ENCODE peak calls at places on chromosome 1, in ten cellular contexts. S is HepG2, K is Calu3, F is thoracic aorta, H is endothelial cell, E is body of pancreas, L is foreskin fibroblast, O is right atrium auricular region, P is tibial artery, G is MCF 10A. X is an unnamed sample.

GRCh38 chr1:41261926-41262618 is 20.0 kb upstream of the SCMH1 start:
- DNase-seq in S (no peak), K (no peak), F (no peak), H (no peak), E (no peak), L (no peak), O (no peak), P (no peak), G (no peak), X (no peak)

GRCh38 chr1:161885013-161885412 is 118.9 kb downstream of the ATF6 start:
- DNase-seq in S (no peak), K (peak), F (no peak), H (no peak), E (no peak), L (peak), O (no peak), P (no peak), G (peak), X (no peak)

GRCh38 chr1:198156745-198157240 is at the start of gene NEK7:
- DNase-seq in S (peak), K (peak), F (no peak), H (peak), E (peak), L (peak), O (peak), P (peak), G (peak), X (peak)

GRCh38 chr1:2644591-2645101 is 11.8 kb upstream of the MMEL1 start:
- DNase-seq in S (no peak), K (no peak), F (no peak), H (peak), E (no peak), L (no peak), O (no peak), P (peak), G (no peak), X (no peak)

GRCh38 chr1:236938745-236939144 is 65.5 kb downstream of the MT1HL1 start:
- DNase-seq in S (no peak), K (no peak), F (no peak), H (no peak), E (no peak), L (no peak), O (no peak), P (no peak), G (no peak), X (no peak)

GRCh38 chr1:1213919-1214599 is at the start of gene TNFRSF4:
- DNase-seq in S (no peak), K (no peak), F (no peak), H (no peak), E (no peak), L (no peak), O (no peak), P (no peak), G (no peak), X (no peak)

GRCh38 chr1:211305044-211305443 is 21.6 kb upstream of the TRAF5 start:
- DNase-seq in S (no peak), K (no peak), F (no peak), H (no peak), E (no peak), L (peak), O (no peak), P (no peak), G (no peak), X (no peak)

GRCh38 chr1:114079596-114080190 is 74.0 kb downstream of the SYT6 start:
- DNase-seq in S (no peak), K (no peak), F (no peak), H (no peak), E (no peak), L (no peak), O (no peak), P (no peak), G (no peak), X (no peak)

GRCh38 chr1:160375788-160376524 is 9.1 kb downstream of the NHLH1 start:
- DNase-seq in S (peak), K (peak), F (no peak), H (no peak), E (peak), L (peak), O (peak), P (no peak), G (no peak), X (no peak)

GRCh38 chr1:75310067-75310466 is 175.9 kb downstream of the LHX8 start:
- DNase-seq in S (no peak), K (peak), F (no peak), H (no peak), E (no peak), L (peak), O (no peak), P (no peak), G (peak), X (no peak)

GRCh38 chr1:244460195-244460594 is 878 bp upstream of the CATSPERE start:
- DNase-seq in S (no peak), K (no peak), F (no peak), H (no peak), E (no peak), L (peak), O (no peak), P (no peak), G (no peak), X (no peak)

GRCh38 chr1:117812868-117813511 is 116.4 kb downstream of the GDAP2 start:
- DNase-seq in S (peak), K (no peak), F (no peak), H (no peak), E (no peak), L (peak), O (no peak), P (no peak), G (no peak), X (no peak)

GRCh38 chr1:60697204-60697994 is 385.0 kb upstream of the NFIA start:
- DNase-seq in S (no peak), K (no peak), F (no peak), H (no peak), E (no peak), L (peak), O (no peak), P (no peak), G (peak), X (no peak)

GRCh38 chr1:110872745-110873435 is at the start of gene CD53:
- DNase-seq in S (no peak), K (no peak), F (no peak), H (no peak), E (peak), L (no peak), O (no peak), P (no peak), G (no peak), X (no peak)

GRCh38 chr1:12654004-12654567 is 10.2 kb downstream of the AADACL4 start:
- DNase-seq in S (no peak), K (no peak), F (no peak), H (no peak), E (no peak), L (peak), O (no peak), P (no peak), G (no peak), X (no peak)

GRCh38 chr1:78003070-78003751 is 1.5 kb upstream of the DNAJB4 start:
- DNase-seq in S (no peak), K (no peak), F (no peak), H (no peak), E (no peak), L (no peak), O (no peak), P (no peak), G (peak), X (no peak)

GRCh38 chr1:70895531-70895930 is 152.1 kb downstream of the PTGER3 start:
- DNase-seq in S (no peak), K (no peak), F (no peak), H (no peak), E (no peak), L (no peak), O (no peak), P (no peak), G (no peak), X (no peak)

GRCh38 chr1:108791790-108792189 is 45.3 kb downstream of the STXBP3 start:
- DNase-seq in S (no peak), K (no peak), F (no peak), H (no peak), E (no peak), L (no peak), O (no peak), P (no peak), G (no peak), X (no peak)

GRCh38 chr1:91283421-91283726 is 121.3 kb downstream of the HFM1 start:
- DNase-seq in S (no peak), K (no peak), F (no peak), H (no peak), E (no peak), L (no peak), O (no peak), P (no peak), G (no peak), X (no peak)

GRCh38 chr1:102891868-102892625 is 216.3 kb downstream of the COL11A1 start:
- DNase-seq in S (no peak), K (no peak), F (no peak), H (no peak), E (no peak), L (peak), O (no peak), P (no peak), G (peak), X (no peak)

GRCh38 chr1:159008744-159009188 is 941 bp upstream of the IFI16 start:
- DNase-seq in S (no peak), K (no peak), F (no peak), H (no peak), E (peak), L (peak), O (no peak), P (no peak), G (no peak), X (no peak)

GRCh38 chr1:165408518-165408917 is 36.4 kb downstream of the RXRG start:
- DNase-seq in S (peak), K (peak), F (no peak), H (peak), E (peak), L (peak), O (no peak), P (no peak), G (peak), X (no peak)
- TF ChIP-seq CTCF in S (peak), K (peak), F (peak), H (peak), E (peak), L (no peak), O (peak), P (no peak), G (peak), X (peak)

GRCh38 chr1:225737179-225737578 is 40.4 kb upstream of the SRP9 start:
- DNase-seq in S (no peak), K (peak), F (no peak), H (no peak), E (no peak), L (peak), O (no peak), P (no peak), G (peak), X (no peak)

GRCh38 chr1:225737866-225738265 is 39.8 kb upstream of the SRP9 start:
- DNase-seq in S (no peak), K (no peak), F (no peak), H (no peak), E (no peak), L (no peak), O (no peak), P (no peak), G (peak), X (no peak)

GRCh38 chr1:225736651-225737097 is 41.0 kb upstream of the SRP9 start:
- DNase-seq in S (no peak), K (no peak), F (no peak), H (no peak), E (no peak), L (peak), O (no peak), P (no peak), G (peak), X (no peak)

GRCh38 chr1:225733254-225733653 is 44.4 kb upstream of the SRP9 start:
- DNase-seq in S (peak), K (no peak), F (no peak), H (no peak), E (no peak), L (no peak), O (no peak), P (no peak), G (peak), X (no peak)

GRCh38 chr1:225735252-225736149 is 42.1 kb upstream of the SRP9 start:
- DNase-seq in S (peak), K (peak), F (peak), H (no peak), E (peak), L (peak), O (peak), P (peak), G (peak), X (no peak)
- TF ChIP-seq CTCF in S (peak), K (no peak), F (no peak), H (no peak), E (no peak), L (no peak), O (no peak), P (no peak), G (peak), X (no peak)

GRCh38 chr1:182485861-182486260 is 35.9 kb downstream of the RGSL1 start:
- DNase-seq in S (no peak), K (no peak), F (no peak), H (no peak), E (no peak), L (no peak), O (no peak), P (no peak), G (no peak), X (no peak)
- TF ChIP-seq CTCF in S (no peak), K (no peak), F (no peak), H (no peak), E (no peak), L (no peak), O (no peak), P (no peak), G (no peak), X (no peak)

GRCh38 chr1:205127646-205128045 is 5.9 kb upstream of the RBBP5 start:
- DNase-seq in S (no peak), K (no peak), F (no peak), H (no peak), E (no peak), L (no peak), O (no peak), P (no peak), G (no peak), X (no peak)

GRCh38 chr1:205124726-205125125 is 2.9 kb upstream of the RBBP5 start:
- DNase-seq in S (no peak), K (no peak), F (no peak), H (no peak), E (no peak), L (no peak), O (no peak), P (no peak), G (no peak), X (no peak)

GRCh38 chr1:205129447-205130029 is 7.8 kb upstream of the RBBP5 start:
- DNase-seq in S (no peak), K (no peak), F (no peak), H (no peak), E (no peak), L (no peak), O (no peak), P (no peak), G (no peak), X (no peak)

GRCh38 chr1:205133287-205133686 is 11.5 kb upstream of the RBBP5 start:
- DNase-seq in S (no peak), K (no peak), F (no peak), H (no peak), E (no peak), L (no peak), O (no peak), P (no peak), G (no peak), X (no peak)

DNA sequence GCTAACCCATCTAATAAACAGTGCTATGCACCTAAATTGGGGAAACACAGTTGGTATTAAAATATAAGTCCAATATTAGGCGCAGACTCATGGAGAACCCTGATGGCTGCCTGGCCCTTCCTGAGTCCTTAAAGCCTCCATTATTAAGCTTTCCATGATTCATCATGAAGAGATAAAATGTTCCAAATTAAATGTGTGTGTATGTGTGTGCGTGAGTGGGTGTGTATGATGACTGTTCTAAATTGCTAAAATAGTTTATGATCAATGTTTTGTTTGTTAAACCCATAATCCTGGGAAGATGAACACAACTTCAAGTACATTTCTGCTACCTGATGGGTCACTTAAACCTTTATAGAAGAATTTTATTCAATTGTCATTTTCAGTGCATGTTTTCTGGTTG is 6.3 kb upstream of the RBBP5 start:
- DNase-seq in S (no peak), K (no peak), F (no peak), H (no peak), E (no peak), L (no peak), O (no peak), P (no peak), G (no peak), X (no peak)
- TF ChIP-seq CTCF in S (no peak), K (no peak), F (no peak), H (no peak), E (no peak), L (no peak), O (no peak), P (no peak), G (no peak), X (no peak)

GRCh38 chr1:50106095-50106761 is 2.5 kb upstream of the ELAVL4 start:
- DNase-seq in S (no peak), K (no peak), F (no peak), H (no peak), E (peak), L (no peak), O (no peak), P (no peak), G (no peak), X (no peak)

GRCh38 chr1:50103615-50104081 is 5.1 kb upstream of the ELAVL4 start:
- DNase-seq in S (no peak), K (no peak), F (no peak), H (no peak), E (no peak), L (no peak), O (no peak), P (no peak), G (no peak), X (no peak)

GRCh38 chr1:50108497-50109073 is at the start of gene ELAVL4:
- DNase-seq in S (no peak), K (no peak), F (no peak), H (no peak), E (peak), L (no peak), O (no peak), P (no peak), G (no peak), X (no peak)

GRCh38 chr1:50109647-50110075 is 941 bp downstream of the ELAVL4 start:
- DNase-seq in S (no peak), K (no peak), F (no peak), H (no peak), E (peak), L (no peak), O (no peak), P (no peak), G (no peak), X (no peak)

GRCh38 chr1:50105430-50105829 is 3.3 kb upstream of the ELAVL4 start:
- DNase-seq in S (no peak), K (no peak), F (no peak), H (no peak), E (no peak), L (no peak), O (no peak), P (no peak), G (no peak), X (no peak)
- TF ChIP-seq CTCF in S (no peak), K (no peak), F (no peak), H (peak), E (no peak), L (no peak), O (no peak), P (no peak), G (peak), X (no peak)

X was measured in D721Med.